ENCODE peak calls at places on chromosomes 11 and 22, in five cellular contexts. R is IMR-90, W is mesenchymal stem cell, G is H9, A is mesendoderm. S is an unnamed sample.

GRCh38 chr11:88292156-88292844 is 45.2 kb downstream of the CTSC start:
- DNase-seq in R (peak), W (no peak), G (no peak), A (no peak), S (no peak)

GRCh38 chr11:79045811-79046304 is 395.0 kb downstream of the TENM4 start:
- DNase-seq in R (peak), W (peak), G (no peak), A (peak), S (no peak)

GRCh38 chr11:118928870-118929495 is 3.3 kb upstream of the BCL9L start:
- DNase-seq in R (peak), W (peak), G (no peak), A (peak), S (no peak)

GRCh38 chr11:133661867-133662266 is 129.6 kb upstream of the OPCML start:
- DNase-seq in R (no peak), W (no peak), G (peak), A (no peak), S (no peak)

GRCh38 chr11:73463359-73463758 is 87.2 kb downstream of the RELT start:
- DNase-seq in R (peak), W (peak), G (no peak), A (no peak), S (no peak)

GRCh38 chr22:17213976-17214375 is 5.3 kb downstream of the ADA2 start:
- DNase-seq in R (peak), W (no peak), G (peak), A (peak), S (no peak)

GRCh38 chr11:35963911-35964310 is 20.0 kb downstream of the LDLRAD3 start:
- DNase-seq in R (no peak), W (no peak), G (no peak), A (no peak), S (no peak)

GRCh38 chr11:86089659-86090058 is 20.8 kb upstream of the PICALM start:
- DNase-seq in R (no peak), W (peak), G (no peak), A (no peak), S (no peak)

GRCh38 chr11:108591893-108592292 is 1.7 kb downstream of the EXPH5 start:
- DNase-seq in R (no peak), W (no peak), G (no peak), A (no peak), S (no peak)

GRCh38 chr11:114296190-114296978 is at the start of gene NNMT:
- DNase-seq in R (peak), W (peak), G (no peak), A (no peak), S (no peak)

GRCh38 chr11:108786281-108786990 is 121.6 kb downstream of the DDX10 start:
- DNase-seq in R (no peak), W (peak), G (no peak), A (no peak), S (no peak)

GRCh38 chr11:71490044-71490730 is 36.9 kb upstream of the KRTAP5-7 start:
- DNase-seq in R (no peak), W (no peak), G (no peak), A (no peak), S (no peak)

GRCh38 chr22:47198801-47199251 is 436.4 kb downstream of the TBC1D22A start:
- DNase-seq in R (no peak), W (no peak), G (no peak), A (no peak), S (no peak)

GRCh38 chr11:130582994-130583393 is 134.5 kb downstream of the ADAMTS15 start:
- DNase-seq in R (no peak), W (no peak), G (no peak), A (no peak), S (no peak)

GRCh38 chr11:132925825-132926469 is 606.4 kb downstream of the OPCML start:
- DNase-seq in R (no peak), W (no peak), G (no peak), A (no peak), S (no peak)

GRCh38 chr11:83284501-83285051 is 1.6 kb downstream of the CCDC90B start:
- DNase-seq in R (no peak), W (peak), G (no peak), A (no peak), S (no peak)

GRCh38 chr11:84829162-84829561 is 798.0 kb downstream of the DLG2 start:
- DNase-seq in R (no peak), W (no peak), G (no peak), A (no peak), S (no peak)

GRCh38 chr11:70486026-70486415 is 87.7 kb downstream of the CTTN start:
- DNase-seq in R (no peak), W (no peak), G (no peak), A (no peak), S (no peak)

GRCh38 chr22:25780673-25781072 is 38.7 kb downstream of the MYO18B start:
- DNase-seq in R (no peak), W (peak), G (no peak), A (no peak), S (no peak)

DNA sequence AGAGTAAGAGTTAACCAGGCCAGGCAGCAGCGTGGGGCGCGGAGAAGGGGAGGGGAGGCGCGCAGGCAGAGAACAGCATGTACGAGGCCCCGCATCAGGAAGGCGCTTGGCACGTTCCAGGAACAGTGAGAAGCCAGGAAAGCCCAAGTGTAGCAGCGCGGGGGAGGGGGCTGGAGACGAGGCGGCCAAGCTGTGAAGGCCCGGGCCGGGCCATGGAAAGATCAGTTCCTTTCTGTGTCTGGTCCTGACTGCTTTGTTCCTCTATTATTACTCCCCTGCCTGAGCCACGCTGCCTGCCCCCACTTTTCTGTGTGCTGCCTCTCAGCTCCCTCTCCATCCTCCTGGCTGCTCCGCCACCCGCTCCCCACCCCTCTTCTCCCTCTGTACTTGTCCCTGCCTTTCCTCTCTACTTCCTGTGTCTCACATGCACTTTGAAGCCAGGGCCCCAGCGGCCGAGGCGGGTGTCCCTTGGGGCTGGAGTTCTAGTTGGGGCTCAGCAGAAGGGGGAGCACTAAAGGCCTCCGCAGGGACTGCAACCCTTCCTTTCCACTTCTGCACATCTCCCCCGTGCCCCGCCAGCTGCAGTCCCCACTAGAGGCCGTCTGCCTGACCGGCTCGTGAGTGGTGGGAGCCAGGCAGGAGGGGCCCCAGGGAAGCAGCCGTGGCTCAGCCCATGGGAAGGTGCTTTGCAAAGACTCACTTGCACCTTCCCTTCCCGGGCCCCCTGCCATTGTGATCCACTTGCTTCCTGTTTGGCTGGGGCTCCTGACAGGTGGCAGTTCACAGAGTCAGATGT is 63.7 kb downstream of the PRDM11 start:
- DNase-seq in R (peak), W (peak), G (peak), A (peak), S (peak)
- H3K18ac ChIP-seq in R (no peak), W (peak), G (peak), A (no peak), S (peak)

GRCh38 chr22:33758961-33759360 is 161.3 kb downstream of the LARGE1 start:
- DNase-seq in R (no peak), W (no peak), G (no peak), A (no peak), S (no peak)

GRCh38 chr22:33757443-33758124 is 162.7 kb downstream of the LARGE1 start:
- DNase-seq in R (no peak), W (no peak), G (no peak), A (no peak), S (no peak)

GRCh38 chr22:33757041-33757440 is 163.2 kb downstream of the LARGE1 start:
- DNase-seq in R (no peak), W (no peak), G (no peak), A (no peak), S (no peak)

GRCh38 chr22:33756508-33756949 is 163.7 kb downstream of the LARGE1 start:
- DNase-seq in R (no peak), W (no peak), G (peak), A (peak), S (no peak)

DNA sequence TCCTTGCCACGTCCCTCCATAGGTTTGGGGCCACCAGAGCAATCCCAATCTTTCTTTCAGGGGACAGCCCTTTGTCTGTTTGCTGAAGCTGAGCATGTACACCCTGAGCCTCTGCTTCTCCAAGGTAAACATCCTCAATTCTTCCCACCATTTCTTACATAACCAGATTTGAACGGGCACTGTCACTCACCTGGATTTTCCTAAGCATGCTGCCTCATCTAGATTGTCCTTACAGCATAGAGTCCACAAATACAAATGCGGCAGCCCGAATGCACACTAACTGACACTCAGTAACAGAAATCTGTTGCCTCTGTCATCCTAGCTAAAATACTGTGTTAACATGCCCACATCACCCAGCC is 162.2 kb downstream of the LARGE1 start:
- DNase-seq in R (no peak), W (no peak), G (no peak), A (no peak), S (no peak)
- H2BK5ac ChIP-seq in R (no peak), W (no peak), G (no peak), A (no peak), S (no peak)

DNA sequence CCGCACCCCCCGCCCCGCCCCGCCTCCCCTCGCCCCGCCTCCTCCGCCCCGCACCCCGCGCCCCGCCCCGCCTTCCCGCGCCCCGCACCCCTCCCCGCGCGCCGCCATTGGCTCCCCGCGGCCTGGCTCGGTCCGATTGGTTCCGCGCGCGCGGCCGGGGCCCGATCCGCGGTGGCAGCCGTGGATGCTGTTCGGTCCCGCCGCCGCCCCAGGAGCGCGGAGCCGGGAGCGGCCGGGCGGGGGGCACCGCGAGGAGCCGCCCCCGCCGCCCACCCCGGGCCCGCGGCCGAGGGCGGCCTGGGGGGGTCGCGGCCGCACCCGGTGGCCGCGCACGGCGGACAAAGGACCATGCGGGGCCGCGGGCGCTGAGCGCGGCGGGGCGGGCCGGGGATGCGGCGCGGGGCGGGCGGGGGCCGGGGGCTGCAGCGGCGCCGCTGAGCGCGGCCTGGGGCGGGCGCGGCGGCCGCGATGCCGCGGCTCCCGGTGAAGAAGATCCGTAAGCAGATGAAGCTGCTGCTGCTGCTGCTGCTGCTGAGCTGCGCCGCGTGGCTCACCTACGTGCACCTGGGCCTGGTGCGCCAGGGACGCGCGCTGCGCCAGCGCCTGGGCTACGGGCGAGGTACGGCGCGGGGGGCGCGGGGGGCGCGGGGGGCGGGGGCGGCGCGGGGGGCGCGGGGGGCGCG is at the start of gene B4GALNT4:
- DNase-seq in R (peak), W (peak), G (no peak), A (no peak), S (no peak)
- H3K18ac ChIP-seq in R (no peak), W (peak), G (peak), A (peak), S (peak)

DNA sequence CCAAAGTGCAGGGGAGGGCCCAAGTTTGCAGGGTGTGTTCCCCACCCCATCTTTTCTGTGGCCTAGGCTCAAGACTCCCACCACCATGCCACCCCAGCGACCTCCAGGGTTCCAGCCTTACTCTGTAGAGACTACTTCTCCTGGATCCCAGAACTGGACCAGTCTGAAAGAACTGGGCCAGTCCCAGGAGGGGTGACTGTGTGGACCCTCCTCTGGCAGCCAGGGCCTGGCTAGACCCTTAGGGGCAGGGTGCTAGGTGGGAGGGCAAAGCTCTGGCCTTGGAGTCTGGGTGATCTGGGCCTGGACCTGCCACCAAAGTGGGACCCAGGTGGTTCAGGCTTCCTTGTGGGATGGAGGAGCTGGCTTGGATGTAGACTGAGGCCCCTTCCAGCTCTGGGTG is 41.8 kb upstream of the ACCSL start:
- DNase-seq in R (no peak), W (no peak), G (peak), A (no peak), S (no peak)
- H2BK5ac ChIP-seq in R (no peak), W (no peak), G (no peak), A (no peak), S (peak)

GRCh38 chr11:61542024-61542461 is 33.5 kb downstream of the LRRC10B start:
- DNase-seq in R (no peak), W (no peak), G (peak), A (no peak), S (no peak)
- H3K18ac ChIP-seq in R (no peak), W (no peak), G (no peak), A (no peak), S (peak)

GRCh38 chr11:4111834-4112233 is 17.2 kb downstream of the RRM1 start:
- DNase-seq in R (no peak), W (no peak), G (no peak), A (no peak), S (no peak)
- H2BK5ac ChIP-seq in R (no peak), W (no peak), G (no peak), A (no peak), S (no peak)

DNA sequence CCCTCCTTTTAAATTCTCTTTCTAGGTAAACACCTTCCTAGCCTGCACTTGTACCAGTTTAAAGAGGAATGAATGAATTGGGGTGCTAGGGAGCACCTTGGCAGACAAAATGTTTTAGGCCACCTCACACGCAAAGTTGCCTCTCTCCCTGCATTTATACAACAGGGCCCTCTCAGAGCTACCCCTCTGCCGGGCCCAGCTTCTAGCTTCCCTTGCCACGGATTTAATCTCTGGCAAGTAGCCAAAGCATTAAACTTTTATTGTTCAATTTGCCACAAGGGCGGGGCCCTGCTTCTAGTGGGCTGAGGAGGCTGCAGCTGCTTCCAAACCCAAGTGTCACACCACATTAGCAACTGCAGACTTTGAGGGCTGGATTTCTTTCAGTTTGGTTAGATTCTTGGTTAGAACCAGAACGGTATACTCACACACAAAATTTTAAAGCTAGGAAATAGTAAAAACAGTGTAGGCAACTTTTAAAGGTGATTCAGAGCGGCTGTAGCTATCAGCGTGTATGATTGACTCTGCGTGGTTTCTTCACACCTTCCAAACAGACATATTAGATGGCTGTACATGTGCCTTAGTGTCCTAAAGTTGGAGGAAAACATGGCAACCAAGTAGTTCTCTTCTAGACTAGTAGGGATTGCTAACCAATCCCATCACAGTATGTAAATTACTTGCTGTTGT is 6.5 kb downstream of the KREMEN1 start:
- DNase-seq in R (no peak), W (no peak), G (no peak), A (no peak), S (no peak)
- H3K18ac ChIP-seq in R (no peak), W (no peak), G (no peak), A (no peak), S (no peak)

GRCh38 chr11:95108159-95108611 is 18.5 kb downstream of the ENDOD1 start:
- DNase-seq in R (peak), W (peak), G (no peak), A (peak), S (no peak)
- H2BK5ac ChIP-seq in R (no peak), W (no peak), G (no peak), A (no peak), S (no peak)